ENCODE peak calls at places on chromosomes 5 and 9, in five cellular contexts. G is stimulated activated CD4-positive, alpha-beta T cell treated with anti-CD3 and anti-CD28 coated beads, Interleukin-2, amount 100 ng/mL, for 48 hours; F is HTR-8/SVneo; M is central memory CD4-positive, alpha-beta T cell; C is CD8-positive, alpha-beta memory T cell. K is an unnamed sample.

GRCh38 chr9:93200989-93201339 is 17.0 kb downstream of the WNK2 start:
- DNase-seq in G (no peak), F (no peak), M (no peak), C (no peak), K (no peak)

GRCh38 chr5:100595152-100595811 is 60.1 kb downstream of the FAM174A start:
- DNase-seq in G (no peak), F (peak; percentile 57), M (no peak), C (no peak), K (no peak)

GRCh38 chr5:54062958-54063357 is 247.4 kb downstream of the ARL15 start:
- DNase-seq in G (no peak), F (peak; percentile 12), M (no peak), C (no peak), K (no peak)

GRCh38 chr9:133203506-133204075 is 5.5 kb downstream of the OBP2B start:
- DNase-seq in G (no peak), F (no peak), M (no peak), C (no peak), K (no peak)

GRCh38 chr5:31453522-31453921 is 78.4 kb downstream of the DROSHA start:
- DNase-seq in G (no peak), F (no peak), M (no peak), C (no peak), K (no peak)

GRCh38 chr9:27538668-27539067 is 9.1 kb upstream of the MOB3B start:
- DNase-seq in G (no peak), F (no peak), M (no peak), C (no peak), K (no peak)

GRCh38 chr5:135232958-135233357 is 166.1 kb downstream of the MACROH2A1 start:
- DNase-seq in G (no peak), F (no peak), M (no peak), C (no peak), K (no peak)

GRCh38 chr5:123844873-123845272 is 332.9 kb downstream of the CSNK1G3 start:
- DNase-seq in G (no peak), F (no peak), M (no peak), C (no peak), K (no peak)

GRCh38 chr9:131203438-131204219 is 72.7 kb downstream of the FAM78A start:
- DNase-seq in G (no peak), F (no peak), M (no peak), C (no peak), K (no peak)

GRCh38 chr9:132838291-132838690 is 39.8 kb downstream of the AK8 start:
- DNase-seq in G (no peak), F (no peak), M (no peak), C (no peak), K (no peak)

GRCh38 chr9:89005323-89005722 is 14.1 kb downstream of the S1PR3 start:
- DNase-seq in G (no peak), F (no peak), M (no peak), C (no peak), K (no peak)

GRCh38 chr9:23825143-23825531 is 903 bp downstream of the ELAVL2 start:
- DNase-seq in G (no peak), F (no peak), M (no peak), C (no peak), K (peak; percentile 12)

GRCh38 chr5:160802567-160802966 is 49.4 kb downstream of the ATP10B start:
- DNase-seq in G (no peak), F (no peak), M (no peak), C (no peak), K (no peak)

GRCh38 chr9:114221706-114222465 is 66.5 kb downstream of the COL27A1 start:
- DNase-seq in G (no peak), F (no peak), M (no peak), C (no peak), K (no peak)

GRCh38 chr9:127200106-127200862 is 64.3 kb upstream of the GARNL3 start:
- DNase-seq in G (no peak), F (no peak), M (no peak), C (no peak), K (no peak)

GRCh38 chr5:83614841-83615240 is 105.8 kb downstream of the HAPLN1 start:
- DNase-seq in G (no peak), F (no peak), M (no peak), C (no peak), K (no peak)

GRCh38 chr5:58617236-58617635 is 34.4 kb downstream of the RAB3C start:
- DNase-seq in G (no peak), F (no peak), M (no peak), C (no peak), K (no peak)

GRCh38 chr9:34572092-34572491 is 17.4 kb downstream of the CNTFR start:
- DNase-seq in G (no peak), F (no peak), M (no peak), C (no peak), K (no peak)

GRCh38 chr5:174091006-174091578 is 45.6 kb downstream of the NSG2 start:
- DNase-seq in G (no peak), F (no peak), M (no peak), C (no peak), K (no peak)

GRCh38 chr5:56983593-56984361 is 31.9 kb upstream of the MIER3 start:
- DNase-seq in G (no peak), F (no peak), M (no peak), C (no peak), K (no peak)

GRCh38 chr5:61910771-61911170 is 395.2 kb upstream of the KIF2A start:
- DNase-seq in G (no peak), F (no peak), M (no peak), C (no peak), K (no peak)

GRCh38 chr5:42952575-42952974 is 87.5 kb downstream of the ANXA2R start:
- DNase-seq in G (no peak), F (no peak), M (no peak), C (no peak), K (no peak)

K was measured in COR-L47.